ENCODE peak calls at places on chromosomes 2 and 18, in six cellular contexts. K, V, M, H, Z and Y are unnamed samples. For H3K36me3, the result is how much of the 10 kb centered on the place peaks cover.

GRCh38 chr2:214019973-214020345 is 390.9 kb upstream of the VWC2L start:
- DNase-seq in K (no peak), V (no peak), M (no peak), H (no peak), Z (no peak), Y (no peak)

GRCh38 chr18:75167759-75168211 is 41.2 kb downstream of the PTGR3 start:
- DNase-seq in K (no peak), V (no peak), M (no peak), H (no peak), Z (peak), Y (no peak)

GRCh38 chr2:98391581-98392270 is 45.5 kb downstream of the CNGA3 start:
- DNase-seq in K (no peak), V (no peak), M (no peak), H (no peak), Z (peak), Y (no peak)

GRCh38 chr2:126041648-126042047 is 614.3 kb upstream of the GYPC start:
- DNase-seq in K (no peak), V (no peak), M (no peak), H (no peak), Z (no peak), Y (no peak)

GRCh38 chr2:5472673-5473072 is 219.5 kb upstream of the SOX11 start:
- DNase-seq in K (no peak), V (no peak), M (no peak), H (no peak), Z (no peak), Y (no peak)

GRCh38 chr2:96236882-96237281 is 28.3 kb upstream of the STARD7 start:
- DNase-seq in K (no peak), V (no peak), M (no peak), H (no peak), Z (no peak), Y (no peak)

GRCh38 chr18:49161627-49162026 is 210.9 kb upstream of the SMAD7 start:
- DNase-seq in K (peak), V (peak), M (no peak), H (no peak), Z (no peak), Y (no peak)

GRCh38 chr2:48694143-48694542 is 61.4 kb downstream of the LHCGR start:
- DNase-seq in K (no peak), V (peak), M (no peak), H (no peak), Z (no peak), Y (no peak)

GRCh38 chr2:7905756-7906155 is 776.1 kb upstream of the ID2 start:
- DNase-seq in K (no peak), V (no peak), M (no peak), H (no peak), Z (no peak), Y (peak)

GRCh38 chr2:203394519-203395227 is 66.5 kb downstream of the ABI2 start:
- DNase-seq in K (no peak), V (no peak), M (no peak), H (no peak), Z (no peak), Y (no peak)

GRCh38 chr2:23689891-23690290 is 237.0 kb downstream of the ATAD2B start:
- DNase-seq in K (no peak), V (no peak), M (no peak), H (no peak), Z (no peak), Y (no peak)

GRCh38 chr2:196444442-196444841 is 195.1 kb upstream of the CCDC150 start:
- DNase-seq in K (no peak), V (no peak), M (no peak), H (no peak), Z (no peak), Y (no peak)

GRCh38 chr18:37368110-37368812 is 197.3 kb downstream of the CELF4 start:
- DNase-seq in K (no peak), V (no peak), M (no peak), H (no peak), Z (no peak), Y (no peak)

GRCh38 chr2:229282758-229283546 is 11.9 kb upstream of the PID1 start:
- DNase-seq in K (no peak), V (peak), M (peak), H (peak), Z (no peak), Y (no peak)

GRCh38 chr2:159096896-159097295 is 128.5 kb downstream of the TANC1 start:
- DNase-seq in K (no peak), V (no peak), M (no peak), H (no peak), Z (no peak), Y (no peak)

GRCh38 chr2:212409560-212409959 is 129.0 kb downstream of the ERBB4 start:
- DNase-seq in K (no peak), V (peak), M (no peak), H (no peak), Z (no peak), Y (no peak)

GRCh38 chr2:100606740-100607343 is 44.0 kb downstream of the PDCL3 start:
- DNase-seq in K (no peak), V (peak), M (no peak), H (no peak), Z (no peak), Y (no peak)

GRCh38 chr18:79733996-79734770 is 54.6 kb downstream of the CTDP1 start:
- DNase-seq in K (no peak), V (no peak), M (no peak), H (no peak), Z (peak), Y (no peak)

GRCh38 chr2:31568585-31569201 is 12.0 kb downstream of the SRD5A2 start:
- DNase-seq in K (no peak), V (no peak), M (no peak), H (no peak), Z (peak), Y (no peak)

GRCh38 chr2:11073251-11073650 is 82.0 kb upstream of the SLC66A3 start:
- DNase-seq in K (no peak), V (no peak), M (peak), H (no peak), Z (peak), Y (peak)

DNA sequence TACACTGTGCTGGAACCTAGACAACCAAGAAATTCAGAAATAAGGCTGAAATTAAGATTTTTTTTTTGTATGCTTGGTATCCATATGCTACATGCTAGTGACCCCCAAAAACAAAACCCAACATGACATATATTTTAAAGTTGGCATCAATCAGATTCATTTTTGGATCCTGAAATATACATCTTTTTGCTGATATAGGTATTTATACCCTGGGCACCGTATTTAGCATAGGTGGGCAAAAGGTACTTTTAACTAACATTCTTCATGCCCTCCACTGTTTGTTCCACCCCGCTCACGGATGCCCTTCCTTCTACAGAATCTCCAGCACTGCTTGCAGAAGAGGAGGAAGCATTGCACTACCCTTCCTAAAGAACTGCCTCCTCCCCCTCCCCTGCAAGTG is 52.6 kb downstream of the SPOPL start:
- DNase-seq in K (no peak), V (no peak), M (no peak), H (no peak), Z (no peak), Y (no peak)
- H3K27ac ChIP-seq in K (no peak), V (no peak), M (no peak), H (no peak), Z (no peak), Y (no peak)

GRCh38 chr18:7805880-7806279 is 238.8 kb downstream of the PTPRM start:
- DNase-seq in K (no peak), V (no peak), M (no peak), H (no peak), Z (no peak), Y (no peak)
- TF ChIP-seq CTCF in K (no peak), V (no peak), M (no peak), H (no peak), Z (no peak), Y (no peak)

GRCh38 chr2:183057333-183057985 is 19.2 kb upstream of the NCKAP1 start:
- DNase-seq in K (no peak), V (no peak), M (no peak), H (no peak), Z (no peak), Y (no peak)

GRCh38 chr2:183063083-183063482 is 15.5 kb upstream of the DUSP19 start:
- DNase-seq in K (no peak), V (peak), M (no peak), H (no peak), Z (no peak), Y (no peak)

GRCh38 chr2:183060500-183061231 is 17.9 kb upstream of the DUSP19 start:
- DNase-seq in K (no peak), V (no peak), M (peak), H (no peak), Z (no peak), Y (no peak)

DNA sequence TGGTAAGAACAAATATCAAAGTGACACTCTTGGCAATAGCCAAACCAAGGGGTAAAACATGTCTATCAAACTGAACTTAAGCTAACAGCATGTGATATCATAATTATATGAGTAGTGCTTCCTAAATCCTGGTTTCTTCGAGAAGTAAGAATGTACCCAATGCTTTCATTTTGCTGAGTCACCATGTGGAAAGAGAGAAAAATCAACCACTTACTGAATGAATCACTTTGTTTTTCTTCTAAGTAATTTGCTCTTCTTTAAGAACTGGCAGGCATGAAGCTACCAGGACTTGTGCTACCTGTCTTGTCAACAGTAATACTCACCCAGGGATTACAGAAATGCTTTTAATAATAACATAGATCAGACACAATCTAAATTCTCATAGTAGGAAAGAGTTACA is 19.0 kb upstream of the DUSP19 start:
- DNase-seq in K (no peak), V (peak), M (no peak), H (no peak), Z (no peak), Y (no peak)
- H3K36me3 ChIP-seq in K (under half), V (under half), M (under half), H (under half), Z (under half), Y (under half)

GRCh38 chr18:63405986-63406385 is 16.3 kb downstream of the VPS4B start:
- DNase-seq in K (no peak), V (no peak), M (no peak), H (no peak), Z (no peak), Y (no peak)

GRCh38 chr18:63409301-63409700 is 13.0 kb downstream of the VPS4B start:
- DNase-seq in K (no peak), V (peak), M (no peak), H (no peak), Z (no peak), Y (no peak)

GRCh38 chr18:63412949-63413348 is 9.3 kb downstream of the VPS4B start:
- DNase-seq in K (no peak), V (no peak), M (no peak), H (no peak), Z (no peak), Y (no peak)

GRCh38 chr18:63407734-63408133 is 14.5 kb downstream of the VPS4B start:
- DNase-seq in K (no peak), V (peak), M (no peak), H (no peak), Z (no peak), Y (no peak)

GRCh38 chr18:63410792-63411191 is 11.5 kb downstream of the VPS4B start:
- DNase-seq in K (no peak), V (peak), M (no peak), H (no peak), Z (no peak), Y (no peak)
- H3K27ac ChIP-seq in K (no peak), V (peak), M (no peak), H (no peak), Z (no peak), Y (no peak)

DNA sequence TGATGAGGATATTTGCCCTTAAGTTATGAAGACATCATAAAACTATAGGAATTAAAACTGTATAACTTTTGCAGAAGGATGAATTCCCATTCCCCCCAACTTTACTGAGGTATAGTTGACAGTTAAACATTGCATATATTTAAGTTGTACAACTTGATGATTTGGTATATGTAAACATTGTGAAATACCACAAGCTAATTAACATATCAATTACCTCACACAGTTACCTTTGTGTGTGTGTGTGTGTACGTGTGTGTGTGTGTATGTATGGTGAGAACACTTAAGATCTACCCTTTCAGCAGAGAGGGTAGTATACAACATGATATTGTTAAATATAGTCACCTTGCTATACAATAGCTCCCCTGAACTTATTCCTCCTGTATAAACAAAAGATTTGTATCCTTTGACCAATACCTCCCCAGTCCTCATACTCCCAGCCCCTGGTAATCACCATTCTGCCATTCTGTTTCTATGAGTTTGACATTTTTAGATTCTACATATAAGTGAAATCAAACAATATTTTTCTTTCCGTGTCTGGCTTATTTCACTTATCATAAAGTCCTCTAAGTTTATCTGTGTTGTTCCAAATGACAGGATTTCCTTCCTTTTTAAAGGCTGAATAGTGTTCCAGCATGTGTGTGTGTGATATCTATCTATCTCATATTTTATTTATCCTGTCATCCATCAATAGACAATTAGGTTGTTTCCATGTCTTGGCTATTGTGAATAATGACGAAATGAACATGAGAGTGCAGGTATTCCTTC is 48.2 kb upstream of the FAM136A start:
- DNase-seq in K (no peak), V (no peak), M (no peak), H (no peak), Z (no peak), Y (no peak)
- TF ChIP-seq CTCF in K (no peak), V (no peak), M (no peak), H (no peak), Z (no peak), Y (no peak)

GRCh38 chr2:239690651-239691631 is 290.1 kb upstream of the HDAC4 start:
- DNase-seq in K (no peak), V (no peak), M (no peak), H (no peak), Z (peak), Y (peak)
- H3K36me3 ChIP-seq in K (under half), V (under half), M (under half), H (under half), Z (under half), Y (under half)